ENCODE peak calls at places on chromosomes 11 and 22, in seven cellular contexts. S, K, I, L, C, X and H are unnamed samples.

GRCh38 chr22:49963647-49964026 is 3.1 kb downstream of the PIM3 start:
- DNase-seq in S (no peak), L (no peak), K (no peak), X (no peak), I (no peak), C (no peak), H (no peak)

GRCh38 chr11:101127699-101128570 is 1.7 kb downstream of the PGR start:
- DNase-seq in C (no peak), K (no peak), X (no peak), I (no peak), S (no peak), L (no peak), H (no peak)

GRCh38 chr22:22937894-22938480 is 50.4 kb downstream of the IGLL5 start:
- DNase-seq in X (no peak), I (no peak), C (no peak), S (no peak), L (no peak), K (no peak), H (no peak)

GRCh38 chr11:134654161-134654915 is 242.3 kb upstream of the B3GAT1 start:
- DNase-seq in I (no peak), L (no peak), X (no peak), S (no peak), C (peak), K (no peak), H (peak)

GRCh38 chr11:24760681-24761080 is 263.8 kb downstream of the LUZP2 start:
- DNase-seq in I (no peak), S (no peak), X (no peak), L (no peak), C (no peak), K (no peak), H (no peak)

GRCh38 chr11:111561801-111562325 is 21.3 kb downstream of the LAYN start:
- DNase-seq in X (peak), S (peak), I (no peak), L (no peak), K (peak), C (no peak), H (no peak)

GRCh38 chr22:50587407-50587806 is 4.8 kb upstream of the CHKB start:
- DNase-seq in L (no peak), K (no peak), X (no peak), S (no peak), I (no peak), C (no peak), H (no peak)

GRCh38 chr22:31607696-31608095 is 54.3 kb downstream of the PISD start:
- DNase-seq in S (no peak), K (no peak), L (no peak), C (no peak), X (no peak), I (no peak), H (no peak)

GRCh38 chr11:23359297-23359696 is 499.0 kb upstream of the CCDC179 start:
- DNase-seq in I (no peak), L (no peak), C (no peak), X (no peak), S (peak), K (peak), H (no peak)